ENCODE peak calls at places on chromosomes 6 and 20, in four cellular contexts. B, K, D and Z are unnamed samples.

GRCh38 chr6:163580311-163581030 is 166.0 kb downstream of the QKI start:
- DNase-seq in B (no peak), K (no peak), D (no peak), Z (no peak)

GRCh38 chr6:125201961-125202729 is 48.6 kb downstream of the TPD52L1 start:
- DNase-seq in B (peak), K (no peak), D (peak), Z (peak)

GRCh38 chr6:170005680-170006470 is 254.5 kb downstream of the ERMARD start:
- DNase-seq in D (no peak), B (no peak), K (no peak), Z (no peak)

GRCh38 chr6:45421700-45422540 is 44.2 kb upstream of the SUPT3H start:
- DNase-seq in B (peak), D (peak), K (peak), Z (peak)

GRCh38 chr6:1065986-1066385 is 245.9 kb upstream of the FOXQ1 start:
- DNase-seq in D (no peak), K (no peak), B (no peak), Z (no peak)

GRCh38 chr20:50844430-50845100 is 49.7 kb downstream of the BCAS4 start:
- DNase-seq in D (peak), K (no peak), B (no peak), Z (peak)

GRCh38 chr6:129312865-129313264 is 397.1 kb downstream of the ARHGAP18 start:
- DNase-seq in D (peak), B (no peak), K (no peak), Z (peak)

GRCh38 chr6:111585241-111585968 is 20.3 kb downstream of the TRAF3IP2 start:
- DNase-seq in D (peak), K (no peak), B (no peak), Z (no peak)

GRCh38 chr6:12363651-12364381 is 73.7 kb downstream of the EDN1 start:
- DNase-seq in D (no peak), B (peak), K (no peak), Z (no peak)

GRCh38 chr6:17965397-17965796 is 22.0 kb downstream of the KIF13A start:
- DNase-seq in K (no peak), B (no peak), D (peak), Z (peak)

GRCh38 chr6:52568320-52568719 is 8.5 kb downstream of the TRAM2 start:
- DNase-seq in K (no peak), B (no peak), D (no peak), Z (no peak)

GRCh38 chr6:166032366-166033171 is 135.1 kb downstream of the TBXT start:
- DNase-seq in D (peak), B (peak), K (peak), Z (peak)

GRCh38 chr20:50547956-50548355 is 37.8 kb downstream of the PTPN1 start:
- DNase-seq in B (no peak), D (no peak), K (no peak), Z (no peak)

GRCh38 chr20:47711046-47711752 is 74.1 kb downstream of the SULF2 start:
- DNase-seq in B (peak), D (peak), K (no peak), Z (no peak)

GRCh38 chr20:49893242-49894072 is 21.9 kb downstream of the SPATA2 start:
- DNase-seq in B (no peak), K (no peak), D (no peak), Z (no peak)

DNA sequence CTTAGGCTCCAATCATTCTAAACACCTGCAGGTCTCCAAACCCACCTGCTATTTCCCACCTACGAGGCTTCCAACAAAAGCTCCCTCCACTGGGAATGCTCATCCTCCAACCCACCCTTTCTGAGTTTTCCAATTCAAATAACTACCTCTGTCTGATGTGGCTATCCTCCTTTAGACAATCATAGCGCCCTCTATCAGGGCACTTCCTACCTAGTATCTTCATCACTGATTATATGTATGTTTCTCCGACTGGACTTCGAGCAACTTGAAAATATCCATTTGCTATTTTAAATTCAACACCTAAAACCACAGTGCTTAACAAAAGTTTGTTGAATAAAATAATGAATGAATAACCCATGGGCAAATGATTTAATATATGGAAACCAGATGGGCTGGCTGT is 41.3 kb downstream of the MTFR2 start:
- DNase-seq in B (no peak), K (no peak), D (no peak), Z (no peak)
- TF ChIP-seq CTCF in B (no peak), K (no peak), D (no peak), Z (peak)

DNA sequence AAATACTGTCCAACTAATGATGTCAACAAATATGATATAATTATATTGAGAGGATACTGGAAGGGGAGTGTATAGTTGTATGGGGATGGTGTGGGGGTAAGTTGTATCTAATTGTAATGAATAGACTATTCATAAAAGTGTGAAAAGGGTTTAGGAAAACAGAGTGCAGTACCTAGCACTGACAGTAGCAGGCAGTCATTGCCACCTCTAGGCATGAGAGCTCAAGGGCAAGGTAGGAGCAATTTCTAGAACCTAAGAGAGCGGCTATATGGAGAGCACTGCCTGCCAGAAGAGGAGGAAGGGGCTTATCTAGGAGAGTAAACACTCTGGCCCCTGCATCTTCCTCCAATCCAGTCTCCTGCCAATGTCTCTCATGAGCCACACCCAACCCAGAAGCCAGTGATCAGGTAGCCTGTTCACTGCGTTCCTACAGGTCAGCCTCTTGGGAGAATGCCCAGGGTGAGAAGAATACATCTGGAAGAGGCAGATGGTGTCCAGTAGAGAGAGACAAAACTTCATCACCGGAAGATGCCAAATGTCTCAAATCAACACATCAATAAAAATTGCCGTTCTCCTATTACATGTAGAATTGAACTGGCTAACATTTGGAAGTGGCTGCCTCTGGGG is 200.0 kb downstream of the LY86 start:
- DNase-seq in B (no peak), K (peak), D (no peak), Z (no peak)
- TF ChIP-seq CTCF in B (peak), K (peak), D (peak), Z (peak)

DNA sequence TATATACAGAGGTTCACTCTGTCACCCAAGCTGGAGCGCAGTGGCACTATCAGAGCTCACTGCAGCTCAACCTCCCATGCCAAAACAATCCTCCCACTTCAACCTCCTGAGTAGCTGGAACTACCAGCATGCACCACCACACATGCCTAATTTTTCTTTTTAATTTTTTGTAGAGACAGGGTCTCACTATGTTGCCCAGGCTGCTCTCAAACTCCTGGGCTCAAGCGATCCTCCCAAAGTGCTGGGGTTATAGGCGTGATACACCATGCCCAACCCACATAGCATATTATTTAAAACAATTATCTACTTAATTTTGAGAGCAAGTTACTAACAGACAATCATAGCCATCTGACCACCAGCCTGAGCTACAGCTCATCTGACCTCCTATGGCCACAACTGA is 459.9 kb upstream of the JARID2 start:
- DNase-seq in K (no peak), B (no peak), D (no peak), Z (no peak)
- TF ChIP-seq CTCF in K (no peak), B (no peak), D (no peak), Z (no peak)

GRCh38 chr20:24705486-24705885 is 236.1 kb downstream of the SYNDIG1 start:
- DNase-seq in D (no peak), B (no peak), K (no peak), Z (no peak)
- TF ChIP-seq CTCF in D (no peak), B (no peak), K (no peak), Z (no peak)

GRCh38 chr6:85640806-85641205 is 1.9 kb downstream of the SYNCRIP start:
- DNase-seq in D (no peak), B (no peak), K (no peak), Z (peak)

GRCh38 chr6:85643530-85644373 is 1.1 kb upstream of the SYNCRIP start:
- DNase-seq in K (peak), B (peak), D (peak), Z (peak)

GRCh38 chr6:85641522-85641915 is 1.2 kb downstream of the SYNCRIP start:
- DNase-seq in K (no peak), D (no peak), B (no peak), Z (no peak)

GRCh38 chr6:85642774-85643529 is at the start of gene SYNCRIP:
- DNase-seq in K (peak), B (peak), D (peak), Z (peak)

DNA sequence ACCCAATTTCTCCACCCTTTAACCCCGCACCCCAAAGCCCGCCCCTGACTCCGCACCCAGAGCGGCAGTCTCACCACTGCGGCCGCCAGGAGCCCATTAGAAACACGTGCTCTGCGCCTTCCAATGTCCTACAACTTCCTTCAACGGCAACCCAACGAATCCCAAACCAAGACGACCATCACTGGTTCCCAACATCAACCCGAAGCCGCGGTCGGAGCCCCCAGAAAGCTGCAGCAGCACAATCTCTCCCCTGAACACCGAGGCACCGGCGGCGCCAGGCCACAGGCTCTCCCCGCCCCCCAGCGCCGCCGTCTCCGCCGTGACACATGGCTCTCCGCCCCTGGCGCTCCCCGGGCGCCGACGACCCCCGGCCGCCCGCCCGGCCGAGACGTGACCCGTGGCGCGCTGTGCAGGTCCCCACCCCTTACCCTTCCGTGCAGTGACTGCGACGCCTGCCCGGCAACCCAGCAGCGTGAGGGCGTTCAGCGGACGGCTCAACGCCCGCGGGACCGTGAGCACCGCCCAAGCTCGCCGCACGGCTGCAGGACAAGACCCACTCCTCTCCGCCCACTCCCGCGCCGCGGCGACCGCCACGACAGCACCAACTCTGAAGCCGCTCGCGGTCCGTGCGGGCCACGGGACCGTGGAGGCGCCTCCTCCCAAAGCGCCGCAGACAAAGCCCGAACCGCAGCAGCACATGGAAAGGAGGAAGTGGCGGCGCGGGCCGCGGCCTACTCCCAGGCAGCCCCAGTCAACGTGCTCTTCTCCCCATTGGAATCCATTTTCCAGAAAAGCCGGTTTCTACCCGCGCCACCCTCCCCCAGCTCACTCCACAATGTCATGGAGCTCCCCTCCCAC is 541 bp downstream of the SYNCRIP start:
- DNase-seq in D (peak), K (peak), B (peak), Z (peak)
- TF ChIP-seq CTCF in D (no peak), K (no peak), B (no peak), Z (peak)